ENCODE peak calls at places on chromosomes 13 and 19, in four cellular contexts. One of them, this sample, is unnamed.

GRCh38 chr13:36822786-36823185 is 3.8 kb downstream of the RFXAP start:
- DNase-seq in ovary: no peak
- DNase-seq in RWPE1: no peak
- DNase-seq in tibial artery: no peak
- DNase-seq in this sample: no peak

GRCh38 chr13:37011788-37012187 is 11.2 kb downstream of the EXOSC8 start:
- DNase-seq in ovary: no peak
- DNase-seq in RWPE1: no peak
- DNase-seq in tibial artery: no peak
- DNase-seq in this sample: no peak

GRCh38 chr19:19209372-19209771 is 2.4 kb upstream of the NCAN start:
- DNase-seq in ovary: no peak
- DNase-seq in RWPE1: no peak
- DNase-seq in tibial artery: no peak
- DNase-seq in this sample: no peak

GRCh38 chr13:41939403-41939802 is 21.5 kb downstream of the VWA8 start:
- DNase-seq in ovary: no peak
- DNase-seq in RWPE1: no peak
- DNase-seq in tibial artery: no peak
- DNase-seq in this sample: no peak

GRCh38 chr13:28161370-28161769 is 23.0 kb downstream of the PAN3 start:
- DNase-seq in ovary: no peak
- DNase-seq in RWPE1: no peak
- DNase-seq in tibial artery: no peak
- DNase-seq in this sample: no peak

GRCh38 chr19:30310806-30311121 is 61.4 kb upstream of the ZNF536 start:
- DNase-seq in ovary: no peak
- DNase-seq in RWPE1: no peak
- DNase-seq in tibial artery: no peak
- DNase-seq in this sample: no peak

GRCh38 chr19:2235396-2236284 is 489 bp downstream of the PLEKHJ1 start:
- DNase-seq in ovary: no peak
- DNase-seq in RWPE1: no peak
- DNase-seq in tibial artery: no peak
- DNase-seq in this sample: no peak

GRCh38 chr13:37490176-37490575 is 108.4 kb downstream of the POSTN start:
- DNase-seq in ovary: no peak
- DNase-seq in RWPE1: no peak
- DNase-seq in tibial artery: no peak
- DNase-seq in this sample: no peak

GRCh38 chr19:49932041-49932451 is 2.7 kb upstream of the NUP62 start:
- DNase-seq in ovary: no peak
- DNase-seq in RWPE1: peak
- DNase-seq in tibial artery: no peak
- DNase-seq in this sample: no peak

GRCh38 chr13:50126378-50127016 is 111.3 kb downstream of the KCNRG start:
- DNase-seq in ovary: peak
- DNase-seq in RWPE1: no peak
- DNase-seq in tibial artery: no peak
- DNase-seq in this sample: no peak

GRCh38 chr19:747432-748273 is 3.3 kb upstream of the MISP start:
- DNase-seq in ovary: no peak
- DNase-seq in RWPE1: no peak
- DNase-seq in tibial artery: no peak
- DNase-seq in this sample: no peak

GRCh38 chr13:37134411-37135041 is 29.1 kb upstream of the CSNK1A1L start:
- DNase-seq in ovary: no peak
- DNase-seq in RWPE1: no peak
- DNase-seq in tibial artery: no peak
- DNase-seq in this sample: peak

GRCh38 chr13:26508885-26509284 is 48.6 kb upstream of the WASF3 start:
- DNase-seq in ovary: peak
- DNase-seq in RWPE1: peak
- DNase-seq in tibial artery: peak
- DNase-seq in this sample: peak

GRCh38 chr13:75255653-75256052 is 226.3 kb downstream of the TBC1D4 start:
- DNase-seq in ovary: no peak
- DNase-seq in RWPE1: no peak
- DNase-seq in tibial artery: no peak
- DNase-seq in this sample: no peak

GRCh38 chr13:101757446-101758039 is 305.1 kb downstream of the ITGBL1 start:
- DNase-seq in ovary: no peak
- DNase-seq in RWPE1: peak
- DNase-seq in tibial artery: no peak
- DNase-seq in this sample: no peak

GRCh38 chr19:29890392-29890791 is 51.6 kb upstream of the URI1 start:
- DNase-seq in ovary: no peak
- DNase-seq in RWPE1: no peak
- DNase-seq in tibial artery: no peak
- DNase-seq in this sample: no peak

GRCh38 chr19:6828698-6829633 is 56.5 kb downstream of the VAV1 start:
- DNase-seq in ovary: no peak
- DNase-seq in RWPE1: peak
- DNase-seq in tibial artery: no peak
- DNase-seq in this sample: no peak

GRCh38 chr13:113636266-113636963 is 21.6 kb downstream of the ATP4B start:
- DNase-seq in ovary: peak
- DNase-seq in RWPE1: no peak
- DNase-seq in tibial artery: no peak
- DNase-seq in this sample: no peak

DNA sequence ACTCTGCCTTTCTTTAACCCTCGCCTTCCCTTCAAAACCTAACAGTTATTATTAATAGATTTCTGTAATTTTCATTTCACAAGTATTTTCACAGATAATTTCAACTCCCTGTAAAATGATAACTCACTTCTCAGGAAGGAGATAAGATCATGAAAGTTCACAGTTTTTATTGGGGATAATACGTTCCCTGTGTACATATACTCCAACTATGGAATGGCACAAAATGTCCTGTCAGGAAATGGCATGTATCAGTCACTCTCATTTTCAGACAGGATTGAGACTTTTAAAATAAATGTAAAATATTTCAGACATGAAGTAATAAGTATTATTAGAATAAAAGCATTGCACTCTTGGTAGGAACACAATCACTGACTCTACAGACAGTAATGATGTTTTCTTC is 932 bp upstream of the TRAPPC2B start:
- DNase-seq in ovary: no peak
- DNase-seq in RWPE1: no peak
- DNase-seq in tibial artery: no peak
- DNase-seq in this sample: no peak
- H3K27ac ChIP-seq in ovary: no peak
- H3K27ac ChIP-seq in RWPE1: no peak
- H3K27ac ChIP-seq in tibial artery: peak
- H3K27ac ChIP-seq in this sample: peak

GRCh38 chr19:13951799-13952153 is 533 bp upstream of the DCAF15 start:
- DNase-seq in ovary: no peak
- DNase-seq in RWPE1: no peak
- DNase-seq in tibial artery: no peak
- DNase-seq in this sample: no peak

GRCh38 chr19:13954185-13954584 is 1.9 kb downstream of the DCAF15 start:
- DNase-seq in ovary: no peak
- DNase-seq in RWPE1: no peak
- DNase-seq in tibial artery: no peak
- DNase-seq in this sample: no peak

GRCh38 chr19:13952154-13953020 is at the start of gene DCAF15:
- DNase-seq in ovary: peak
- DNase-seq in RWPE1: peak
- DNase-seq in tibial artery: peak
- DNase-seq in this sample: peak

GRCh38 chr19:13951043-13951442 is 1.3 kb upstream of the DCAF15 start:
- DNase-seq in ovary: no peak
- DNase-seq in RWPE1: no peak
- DNase-seq in tibial artery: no peak
- DNase-seq in this sample: no peak

DNA sequence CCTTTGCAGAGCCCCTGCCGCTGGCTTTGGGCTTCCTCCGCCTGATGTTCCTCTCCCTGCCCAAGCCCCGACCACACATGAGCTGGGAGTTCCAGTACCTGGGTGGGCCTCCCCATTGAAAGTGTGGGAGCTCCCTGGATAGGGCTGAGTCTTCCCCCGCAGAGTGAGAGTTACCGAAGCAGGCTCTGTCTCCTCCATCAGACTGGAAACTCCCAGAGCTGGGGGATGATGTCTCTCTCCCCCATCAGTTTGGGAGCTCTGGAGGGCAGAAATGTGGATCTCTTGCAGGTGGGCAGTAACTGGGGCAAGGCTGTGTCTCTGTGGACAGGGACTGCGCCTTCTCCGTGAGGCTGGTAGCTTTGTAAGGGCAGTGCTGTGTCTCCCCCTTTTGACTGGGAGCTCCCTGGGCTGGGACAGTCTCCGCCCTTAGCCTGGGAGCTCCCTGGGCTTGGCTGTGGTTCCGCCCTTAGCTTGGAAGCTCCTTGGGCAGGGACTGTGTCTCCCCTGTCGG is 767 bp downstream of the DCAF15 start:
- DNase-seq in ovary: peak
- DNase-seq in RWPE1: peak
- DNase-seq in tibial artery: no peak
- DNase-seq in this sample: no peak
- TF ChIP-seq CTCF in ovary: no peak
- TF ChIP-seq CTCF in RWPE1: no peak
- TF ChIP-seq CTCF in tibial artery: no peak
- TF ChIP-seq CTCF in this sample: peak

GRCh38 chr13:83498486-83499190 is 383.6 kb downstream of the SLITRK1 start:
- DNase-seq in ovary: no peak
- DNase-seq in RWPE1: peak
- DNase-seq in tibial artery: no peak
- DNase-seq in this sample: peak

GRCh38 chr13:83496501-83496900 is 385.8 kb downstream of the SLITRK1 start:
- DNase-seq in ovary: no peak
- DNase-seq in RWPE1: no peak
- DNase-seq in tibial artery: no peak
- DNase-seq in this sample: no peak

GRCh38 chr13:83503424-83503823 is 378.9 kb downstream of the SLITRK1 start:
- DNase-seq in ovary: no peak
- DNase-seq in RWPE1: no peak
- DNase-seq in tibial artery: no peak
- DNase-seq in this sample: peak

GRCh38 chr13:83498045-83498444 is 384.2 kb downstream of the SLITRK1 start:
- DNase-seq in ovary: no peak
- DNase-seq in RWPE1: no peak
- DNase-seq in tibial artery: no peak
- DNase-seq in this sample: no peak

DNA sequence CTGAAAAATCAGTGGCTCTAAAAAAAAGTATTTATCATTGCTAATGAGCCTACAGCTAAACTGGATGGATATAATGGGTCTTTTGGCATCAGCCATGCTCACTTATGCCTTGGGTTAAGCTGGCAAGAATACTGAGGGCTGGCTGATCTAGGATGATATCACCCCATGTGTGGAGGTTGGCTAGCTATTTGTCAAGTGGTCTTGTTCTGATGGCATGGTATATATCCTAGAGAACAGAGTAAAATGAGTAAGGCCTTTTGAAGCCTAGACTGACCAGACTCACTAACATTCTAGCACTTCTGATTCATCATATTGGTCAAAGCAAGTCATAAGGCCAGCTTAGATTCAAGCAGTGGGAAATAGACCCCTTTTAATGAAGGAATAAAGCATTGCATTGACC is 383.0 kb downstream of the SLITRK1 start:
- DNase-seq in ovary: no peak
- DNase-seq in RWPE1: no peak
- DNase-seq in tibial artery: no peak
- DNase-seq in this sample: peak
- H3K27ac ChIP-seq in ovary: no peak
- H3K27ac ChIP-seq in RWPE1: no peak
- H3K27ac ChIP-seq in tibial artery: no peak
- H3K27ac ChIP-seq in this sample: no peak

GRCh38 chr19:8120636-8121480 is 28.5 kb downstream of the FBN3 start:
- DNase-seq in ovary: no peak
- DNase-seq in RWPE1: no peak
- DNase-seq in tibial artery: no peak
- DNase-seq in this sample: no peak

GRCh38 chr19:8117991-8118390 is 31.4 kb downstream of the FBN3 start:
- DNase-seq in ovary: no peak
- DNase-seq in RWPE1: no peak
- DNase-seq in tibial artery: no peak
- DNase-seq in this sample: no peak

GRCh38 chr19:8113017-8113416 is 36.4 kb downstream of the FBN3 start:
- DNase-seq in ovary: no peak
- DNase-seq in RWPE1: no peak
- DNase-seq in tibial artery: no peak
- DNase-seq in this sample: no peak

GRCh38 chr19:8115805-8116396 is 33.5 kb downstream of the FBN3 start:
- DNase-seq in ovary: no peak
- DNase-seq in RWPE1: no peak
- DNase-seq in tibial artery: no peak
- DNase-seq in this sample: no peak

DNA sequence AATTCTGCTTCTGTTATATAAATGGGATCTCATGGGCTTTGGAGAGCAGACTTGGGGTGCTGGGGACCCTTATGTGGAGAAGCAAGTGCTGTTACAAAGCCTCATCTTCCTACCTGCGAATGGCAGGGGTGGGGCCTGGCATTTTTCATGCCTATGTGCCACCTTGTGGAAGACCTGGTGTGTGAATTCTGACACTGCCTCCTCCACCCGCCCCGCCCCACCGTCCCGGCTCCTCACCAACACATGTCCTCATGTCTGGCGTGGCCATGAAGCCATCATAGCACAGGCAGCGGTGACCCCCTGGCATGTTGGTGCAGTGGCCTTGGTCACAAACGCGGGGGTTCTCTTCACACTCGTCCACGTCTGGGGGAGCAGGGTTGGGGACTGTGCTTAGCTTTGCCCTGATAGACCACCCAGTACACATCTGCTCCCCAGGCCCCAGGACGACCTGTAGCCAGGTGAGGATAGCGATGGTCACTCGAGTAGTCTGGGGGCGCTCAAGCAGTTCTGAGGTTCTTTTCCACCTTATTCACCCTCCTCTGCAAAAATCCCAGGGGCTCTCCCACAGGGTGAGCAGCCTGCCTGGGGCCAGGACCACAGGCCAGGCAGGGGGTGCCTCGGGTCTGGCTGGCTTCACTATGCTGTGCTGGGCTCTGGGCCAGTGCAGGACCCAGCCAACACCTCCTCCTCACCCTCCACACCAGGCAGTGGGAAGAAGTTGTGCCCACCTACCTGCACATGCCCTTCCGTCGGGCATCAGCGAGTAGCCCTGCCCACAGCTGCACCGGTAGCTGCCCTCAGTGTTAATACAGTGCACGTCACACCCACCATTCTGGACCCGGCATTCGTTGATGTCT is 32.7 kb downstream of the FBN3 start:
- DNase-seq in ovary: no peak
- DNase-seq in RWPE1: peak
- DNase-seq in tibial artery: no peak
- DNase-seq in this sample: no peak
- TF ChIP-seq CTCF in ovary: no peak
- TF ChIP-seq CTCF in RWPE1: no peak
- TF ChIP-seq CTCF in tibial artery: no peak
- TF ChIP-seq CTCF in this sample: no peak

GRCh38 chr13:21594715-21595545 is 9.0 kb downstream of the MICU2 start:
- DNase-seq in ovary: no peak
- DNase-seq in RWPE1: no peak
- DNase-seq in tibial artery: no peak
- DNase-seq in this sample: no peak
- H3K27ac ChIP-seq in ovary: no peak
- H3K27ac ChIP-seq in RWPE1: peak
- H3K27ac ChIP-seq in tibial artery: no peak
- H3K27ac ChIP-seq in this sample: no peak